ENCODE peak calls at places on chromosome 9, in ten cellular contexts. R, O, W, I, H, L, K, A, C and B are unnamed samples.

GRCh38 chr9:108813951-108814601 is 41.7 kb downstream of the ACTL7B start:
- DNase-seq in R (peak; percentile 35), O (no peak), W (no peak), I (no peak), H (no peak), L (peak; percentile 77), K (peak; percentile 67), A (no peak), C (no peak), B (peak; percentile 9)

GRCh38 chr9:126861707-126862460 is 1.4 kb downstream of the ZBTB34 start:
- DNase-seq in R (peak; percentile 44), O (no peak), W (no peak), I (no peak), H (no peak), L (peak; percentile 73), K (peak; percentile 66), A (no peak), C (peak; percentile 62), B (peak; percentile 52)

GRCh38 chr9:98034593-98035546 is 21.7 kb upstream of the NANS start:
- DNase-seq in R (peak; percentile 91), O (peak; percentile 81), W (peak; percentile 97), I (peak; percentile 82), H (peak; percentile 94), L (peak; percentile 78), K (peak; percentile 88), A (peak; percentile 83), C (peak; percentile 89), B (peak; percentile 82)

GRCh38 chr9:83359039-83359438 is 179.2 kb downstream of the FRMD3 start:
- DNase-seq in R (no peak), O (no peak), W (no peak), I (no peak), H (no peak), L (no peak), K (no peak), A (no peak), C (no peak), B (no peak)

GRCh38 chr9:112323378-112323854 is 10.0 kb downstream of the PTBP3 start:
- DNase-seq in R (no peak), O (no peak), W (no peak), I (no peak), H (no peak), L (no peak), K (no peak), A (no peak), C (no peak), B (no peak)

GRCh38 chr9:133733074-133733408 is 5.1 kb downstream of the SARDH start:
- DNase-seq in R (no peak), O (no peak), W (no peak), I (no peak), H (no peak), L (peak; percentile 21), K (no peak), A (peak; percentile 33), C (no peak), B (peak; percentile 37)

GRCh38 chr9:38255599-38255998 is 136.9 kb upstream of the ALDH1B1 start:
- DNase-seq in R (no peak), O (no peak), W (no peak), I (no peak), H (no peak), L (no peak), K (no peak), A (no peak), C (no peak), B (no peak)

GRCh38 chr9:89896806-89897340 is 292.1 kb downstream of the GADD45G start:
- DNase-seq in R (no peak), O (no peak), W (no peak), I (no peak), H (no peak), L (no peak), K (no peak), A (no peak), C (no peak), B (no peak)

GRCh38 chr9:35919212-35920003 is 10.1 kb downstream of the SPAAR start:
- DNase-seq in R (no peak), O (no peak), W (no peak), I (no peak), H (no peak), L (no peak), K (no peak), A (no peak), C (no peak), B (no peak)

GRCh38 chr9:37899041-37899440 is 4.9 kb downstream of the SLC25A51 start:
- DNase-seq in R (no peak), O (no peak), W (no peak), I (no peak), H (no peak), L (peak; percentile 71), K (peak; percentile 68), A (no peak), C (no peak), B (no peak)

GRCh38 chr9:124011460-124012301 is at the start of gene LHX2:
- DNase-seq in R (peak; percentile 98), O (peak; percentile 73), W (no peak), I (peak; percentile 96), H (peak; percentile 90), L (peak; percentile 88), K (peak; percentile 81), A (no peak), C (no peak), B (peak; percentile 96)

GRCh38 chr9:124010303-124010664 is 1.3 kb upstream of the LHX2 start:
- DNase-seq in R (peak; percentile 16), O (no peak), W (no peak), I (no peak), H (no peak), L (no peak), K (no peak), A (no peak), C (no peak), B (peak; percentile 54)

GRCh38 chr9:124009835-124010226 is 1.7 kb upstream of the LHX2 start:
- DNase-seq in R (no peak), O (no peak), W (no peak), I (no peak), H (no peak), L (no peak), K (no peak), A (no peak), C (no peak), B (peak; percentile 30)

GRCh38 chr9:124008855-124009834 is 2.4 kb upstream of the LHX2 start:
- DNase-seq in R (peak; percentile 86), O (no peak), W (no peak), I (peak; percentile 69), H (no peak), L (no peak), K (no peak), A (no peak), C (no peak), B (peak; percentile 84)

GRCh38 chr9:124010665-124011321 is 775 bp upstream of the LHX2 start:
- DNase-seq in R (peak; percentile 89), O (peak; percentile 16), W (no peak), I (no peak), H (peak; percentile 70), L (peak; percentile 67), K (peak; percentile 37), A (no peak), C (no peak), B (peak; percentile 89)
- H3K4me3 ChIP-seq in R (peak overlapping the region; percentile 76), O (peak overlapping the region; percentile 61), W (peak overlapping the region; percentile 29), I (peak overlapping the region; percentile 75), H (peak overlapping the region; percentile 46), L (peak overlapping the region; percentile 71), K (peak overlapping the region; percentile 2), A (peak overlapping the region; percentile 37), C (no peak overlapping the region), B (peak overlapping the region; percentile 27)

GRCh38 chr9:546235-546634 is 295.3 kb upstream of the DMRT1 start:
- DNase-seq in R (no peak), O (no peak), W (no peak), I (no peak), H (no peak), L (no peak), K (no peak), A (no peak), C (no peak), B (no peak)

GRCh38 chr9:545480-545879 is 296.0 kb upstream of the DMRT1 start:
- DNase-seq in R (no peak), O (peak; percentile 42), W (peak; percentile 40), I (no peak), H (peak; percentile 87), L (peak; percentile 26), K (no peak), A (no peak), C (no peak), B (no peak)

GRCh38 chr9:549425-549997 is 292.0 kb upstream of the DMRT1 start:
- DNase-seq in R (no peak), O (no peak), W (no peak), I (no peak), H (no peak), L (no peak), K (no peak), A (no peak), C (no peak), B (no peak)

GRCh38 chr9:546797-547223 is 294.7 kb upstream of the DMRT1 start:
- DNase-seq in R (peak; percentile 66), O (no peak), W (peak; percentile 50), I (peak; percentile 26), H (peak; percentile 44), L (peak; percentile 15), K (no peak), A (no peak), C (peak; percentile 60), B (peak; percentile 36)

DNA sequence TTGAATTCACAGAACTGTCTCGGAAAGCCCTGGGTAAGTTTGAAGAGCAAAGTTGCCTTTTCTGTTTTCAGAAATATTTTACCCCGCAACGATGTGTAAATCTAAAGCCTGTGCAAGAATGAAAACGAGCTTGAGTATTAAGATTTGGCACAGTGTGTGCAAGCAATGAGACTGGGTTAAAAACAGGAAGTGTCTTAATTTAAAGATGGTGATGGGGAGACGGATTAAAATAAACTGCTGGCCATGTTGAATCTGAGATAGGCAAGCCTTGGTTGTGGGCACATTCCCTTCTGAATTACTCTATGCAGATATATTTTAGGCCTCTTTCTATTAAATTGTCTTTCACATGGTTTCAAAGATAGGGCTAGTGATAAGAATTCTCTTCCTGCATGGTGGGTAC is 294.2 kb upstream of the DMRT1 start:
- DNase-seq in R (no peak), O (no peak), W (no peak), I (no peak), H (no peak), L (no peak), K (no peak), A (no peak), C (no peak), B (no peak)
- H3K4me3 ChIP-seq in R (no peak overlapping the region), O (peak overlapping the region; percentile 54), W (peak overlapping the region; percentile 8), I (no peak overlapping the region), H (peak overlapping the region; percentile 13), L (no peak overlapping the region), K (peak overlapping the region; percentile 6), A (no peak overlapping the region), C (peak overlapping the region; percentile 41), B (no peak overlapping the region)

GRCh38 chr9:130172858-130173461 is 756 bp downstream of the NCS1 start:
- DNase-seq in R (peak; percentile 60), O (no peak), W (no peak), I (no peak), H (peak; percentile 74), L (peak; percentile 68), K (no peak), A (no peak), C (no peak), B (peak; percentile 87)
- H3K4me3 ChIP-seq in R (peak overlapping the region; percentile 85), O (peak overlapping the region; percentile 69), W (peak overlapping the region; percentile 45), I (peak overlapping the region; percentile 82), H (peak overlapping the region; percentile 77), L (peak overlapping the region; percentile 83), K (peak overlapping the region; percentile 58), A (peak overlapping the region; percentile 68), C (no peak overlapping the region), B (peak overlapping the region; percentile 54)

DNA sequence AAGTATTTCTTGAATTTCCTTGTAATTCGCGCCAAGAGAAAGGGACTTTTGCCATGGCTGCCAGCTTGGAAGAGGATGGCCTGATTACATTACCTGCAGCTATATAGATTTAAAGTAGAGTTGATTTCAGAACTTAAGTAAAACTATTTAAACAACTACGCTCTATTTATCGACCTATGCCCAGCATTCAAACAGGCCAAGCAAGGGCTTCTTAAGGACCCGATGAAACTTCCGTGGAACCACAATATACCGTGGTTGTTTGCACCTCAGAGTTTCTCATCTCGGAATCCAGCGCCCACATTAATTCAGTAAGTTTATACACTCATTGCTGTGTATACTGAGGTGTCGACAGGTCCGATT is 492 bp upstream of the CDC14B start:
- DNase-seq in R (peak; percentile 6), O (no peak), W (no peak), I (no peak), H (no peak), L (no peak), K (no peak), A (no peak), C (no peak), B (peak; percentile 20)
- H3K4me3 ChIP-seq in R (peak overlapping the region; percentile 69), O (peak overlapping the region; percentile 87), W (peak overlapping the region; percentile 44), I (no peak overlapping the region), H (peak overlapping the region; percentile 94), L (peak overlapping the region; percentile 81), K (peak overlapping the region; percentile 47), A (peak overlapping the region; percentile 89), C (no peak overlapping the region), B (peak overlapping the region; percentile 68)